ENCODE peak calls at places on chromosomes 16 and 17, in seven cellular contexts. One of them, this sample, is unnamed.
A peak's percentile ranks its signal among the peaks of the same experiment; 100 is the strongest.

GRCh38 chr16:11914210-11914758 is 1.5 kb downstream of the GSPT1 start:
- DNase-seq in lung: no peak
- DNase-seq in H1: no peak
- DNase-seq in heart left ventricle: no peak
- DNase-seq in adrenal gland: no peak
- DNase-seq in OCI-LY7: peak; percentile 37
- DNase-seq in suprapubic skin: no peak
- DNase-seq in this sample: no peak

GRCh38 chr17:77802811-77803220 is 155.7 kb upstream of the TNRC6C start:
- DNase-seq in suprapubic skin: no peak
- DNase-seq in OCI-LY7: no peak
- DNase-seq in heart left ventricle: peak; percentile 42
- DNase-seq in adrenal gland: no peak
- DNase-seq in H1: no peak
- DNase-seq in lung: no peak
- DNase-seq in this sample: no peak

GRCh38 chr17:9322298-9322697 is 253.3 kb downstream of the STX8 start:
- DNase-seq in adrenal gland: no peak
- DNase-seq in suprapubic skin: no peak
- DNase-seq in lung: no peak
- DNase-seq in H1: no peak
- DNase-seq in OCI-LY7: no peak
- DNase-seq in heart left ventricle: no peak
- DNase-seq in this sample: no peak

GRCh38 chr16:66273644-66274334 is 92.7 kb upstream of the CDH5 start:
- DNase-seq in suprapubic skin: no peak
- DNase-seq in adrenal gland: no peak
- DNase-seq in heart left ventricle: no peak
- DNase-seq in lung: no peak
- DNase-seq in OCI-LY7: no peak
- DNase-seq in H1: no peak
- DNase-seq in this sample: no peak

GRCh38 chr17:42743595-42744282 is 1.1 kb downstream of the EZH1 start:
- DNase-seq in lung: no peak
- DNase-seq in adrenal gland: no peak
- DNase-seq in OCI-LY7: no peak
- DNase-seq in suprapubic skin: no peak
- DNase-seq in heart left ventricle: no peak
- DNase-seq in H1: no peak
- DNase-seq in this sample: no peak

GRCh38 chr16:50842589-50842988 is 100.7 kb downstream of the CYLD start:
- DNase-seq in heart left ventricle: no peak
- DNase-seq in lung: no peak
- DNase-seq in suprapubic skin: no peak
- DNase-seq in H1: no peak
- DNase-seq in OCI-LY7: no peak
- DNase-seq in adrenal gland: no peak
- DNase-seq in this sample: no peak

GRCh38 chr17:41516147-41516827 is 2.4 kb downstream of the KRT15 start:
- DNase-seq in suprapubic skin: no peak
- DNase-seq in adrenal gland: no peak
- DNase-seq in lung: no peak
- DNase-seq in heart left ventricle: no peak
- DNase-seq in OCI-LY7: no peak
- DNase-seq in H1: no peak
- DNase-seq in this sample: no peak

GRCh38 chr16:10678655-10679054 is 16.1 kb downstream of the TEKT5 start:
- DNase-seq in OCI-LY7: no peak
- DNase-seq in suprapubic skin: no peak
- DNase-seq in heart left ventricle: no peak
- DNase-seq in lung: no peak
- DNase-seq in adrenal gland: no peak
- DNase-seq in H1: no peak
- DNase-seq in this sample: no peak

GRCh38 chr17:7021993-7022778 is 664 bp upstream of the BCL6B start:
- DNase-seq in adrenal gland: peak; percentile 81
- DNase-seq in suprapubic skin: peak; percentile 91
- DNase-seq in H1: no peak
- DNase-seq in lung: peak; percentile 77
- DNase-seq in OCI-LY7: peak; percentile 77
- DNase-seq in heart left ventricle: peak; percentile 85
- DNase-seq in this sample: no peak

GRCh38 chr16:14562691-14563491 is 67.2 kb downstream of the PARN start:
- DNase-seq in lung: no peak
- DNase-seq in adrenal gland: peak; percentile 89
- DNase-seq in heart left ventricle: peak; percentile 43
- DNase-seq in suprapubic skin: no peak
- DNase-seq in OCI-LY7: no peak
- DNase-seq in H1: no peak
- DNase-seq in this sample: no peak

GRCh38 chr17:47830991-47831933 is at the start of the genes LRRC46 and MRPL10:
- DNase-seq in suprapubic skin: peak; percentile 94
- DNase-seq in lung: peak; percentile 92
- DNase-seq in H1: peak; percentile 78
- DNase-seq in heart left ventricle: peak; percentile 95
- DNase-seq in OCI-LY7: peak; percentile 93
- DNase-seq in adrenal gland: peak; percentile 93
- DNase-seq in this sample: peak; percentile 58

GRCh38 chr17:1312261-1312870 is 32.9 kb downstream of the TRARG1 start:
- DNase-seq in suprapubic skin: no peak
- DNase-seq in lung: no peak
- DNase-seq in H1: no peak
- DNase-seq in adrenal gland: no peak
- DNase-seq in heart left ventricle: no peak
- DNase-seq in OCI-LY7: no peak
- DNase-seq in this sample: no peak

GRCh38 chr16:14307059-14307531 is 236.0 kb downstream of the MRTFB start:
- DNase-seq in OCI-LY7: peak; percentile 68
- DNase-seq in adrenal gland: no peak
- DNase-seq in suprapubic skin: no peak
- DNase-seq in H1: no peak
- DNase-seq in lung: no peak
- DNase-seq in heart left ventricle: no peak
- DNase-seq in this sample: no peak

GRCh38 chr17:40621558-40621957 is 26.1 kb downstream of the SMARCE1 start:
- DNase-seq in H1: no peak
- DNase-seq in OCI-LY7: no peak
- DNase-seq in adrenal gland: no peak
- DNase-seq in suprapubic skin: no peak
- DNase-seq in heart left ventricle: no peak
- DNase-seq in lung: no peak
- DNase-seq in this sample: no peak

GRCh38 chr17:3667366-3668278 is 756 bp downstream of the TAX1BP3 start:
- DNase-seq in adrenal gland: peak; percentile 92
- DNase-seq in H1: no peak
- DNase-seq in suprapubic skin: peak; percentile 95
- DNase-seq in lung: peak; percentile 89
- DNase-seq in OCI-LY7: no peak
- DNase-seq in heart left ventricle: peak; percentile 95
- DNase-seq in this sample: peak; percentile 48

GRCh38 chr16:72189865-72190371 is 18.0 kb upstream of the PMFBP1 start:
- DNase-seq in heart left ventricle: no peak
- DNase-seq in suprapubic skin: no peak
- DNase-seq in adrenal gland: peak; percentile 62
- DNase-seq in H1: no peak
- DNase-seq in OCI-LY7: no peak
- DNase-seq in lung: no peak
- DNase-seq in this sample: no peak

GRCh38 chr16:88911148-88911945 is 44.9 kb upstream of the PABPN1L start:
- DNase-seq in H1: no peak
- DNase-seq in suprapubic skin: no peak
- DNase-seq in OCI-LY7: peak; percentile 51
- DNase-seq in adrenal gland: peak; percentile 38
- DNase-seq in heart left ventricle: no peak
- DNase-seq in lung: no peak
- DNase-seq in this sample: no peak

DNA sequence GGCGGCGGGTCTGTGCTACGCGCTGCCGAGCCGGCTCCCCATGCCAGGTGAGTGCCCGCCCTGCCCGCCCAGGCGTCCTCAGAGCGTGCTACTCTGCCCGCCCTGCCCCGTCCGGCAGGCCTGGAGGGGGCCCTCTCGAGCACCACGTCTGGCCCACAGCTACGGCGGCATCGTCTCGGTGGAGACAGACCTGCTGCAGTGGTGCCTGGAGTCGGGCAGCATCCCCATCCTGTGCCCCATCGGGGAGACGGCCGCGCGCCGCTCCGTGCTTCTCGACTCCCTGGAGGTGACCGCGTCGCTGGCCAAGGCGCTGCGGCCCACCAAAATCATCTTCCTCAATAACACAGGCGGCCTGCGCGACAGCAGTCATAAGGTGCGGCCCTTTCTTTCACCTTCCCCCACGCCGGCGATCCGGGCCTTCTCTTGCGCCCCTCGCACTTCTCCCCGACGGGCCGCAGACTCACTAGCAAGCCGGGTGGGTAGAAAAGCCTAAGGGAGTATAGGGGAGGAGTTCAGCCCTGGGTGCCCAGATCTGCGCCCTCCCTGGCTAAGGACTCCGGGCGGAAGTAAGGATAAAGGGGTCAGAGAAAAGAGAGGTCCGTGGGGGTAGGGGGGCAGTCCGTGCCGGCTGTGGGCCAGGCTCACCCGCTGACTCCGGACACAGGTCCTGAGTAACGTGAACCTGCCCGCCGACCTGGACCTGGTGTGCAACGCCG is 1.6 kb downstream of the NAGS start:
- DNase-seq in OCI-LY7: peak; percentile 33
- DNase-seq in H1: no peak
- DNase-seq in adrenal gland: no peak
- DNase-seq in heart left ventricle: no peak
- DNase-seq in suprapubic skin: no peak
- DNase-seq in lung: no peak
- DNase-seq in this sample: no peak
- TF ChIP-seq CTCF in OCI-LY7: peak; percentile 15
- TF ChIP-seq CTCF in H1: peak; percentile 48
- TF ChIP-seq CTCF in adrenal gland: no peak
- TF ChIP-seq CTCF in heart left ventricle: no peak
- TF ChIP-seq CTCF in suprapubic skin: no peak
- TF ChIP-seq CTCF in lung: no peak
- TF ChIP-seq CTCF in this sample: no peak

DNA sequence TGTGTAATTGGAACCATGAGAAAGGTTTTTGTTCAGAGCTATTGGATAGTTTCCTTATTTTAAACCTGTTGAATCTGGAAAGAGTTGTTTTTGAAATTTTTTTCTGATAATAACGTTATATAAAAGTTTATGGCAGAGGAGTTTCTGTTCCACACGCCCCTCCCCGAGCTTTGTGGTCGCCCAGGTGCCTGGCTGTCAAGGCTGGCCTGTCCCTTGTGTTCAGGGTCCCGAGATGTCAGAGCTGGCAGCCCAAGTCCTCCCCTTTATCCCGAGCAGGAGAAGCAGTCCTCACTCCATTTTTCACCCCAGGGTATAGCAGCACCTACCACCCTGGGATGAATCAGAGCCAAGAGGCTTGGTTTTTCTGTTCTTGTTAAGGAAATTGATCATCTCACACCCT is 26.2 kb upstream of the ZNF750 start:
- DNase-seq in H1: no peak
- DNase-seq in suprapubic skin: no peak
- DNase-seq in lung: no peak
- DNase-seq in adrenal gland: no peak
- DNase-seq in OCI-LY7: no peak
- DNase-seq in heart left ventricle: no peak
- DNase-seq in this sample: no peak
- H3K27ac ChIP-seq in H1: no peak overlapping the region
- H3K27ac ChIP-seq in suprapubic skin: peak overlapping the region; percentile 61
- H3K27ac ChIP-seq in lung: no peak overlapping the region
- H3K27ac ChIP-seq in adrenal gland: peak overlapping the region; percentile 74
- H3K27ac ChIP-seq in OCI-LY7: peak overlapping the region; percentile 15
- H3K27ac ChIP-seq in heart left ventricle: peak overlapping the region; percentile 78
- H3K27ac ChIP-seq in this sample: no peak overlapping the region

DNA sequence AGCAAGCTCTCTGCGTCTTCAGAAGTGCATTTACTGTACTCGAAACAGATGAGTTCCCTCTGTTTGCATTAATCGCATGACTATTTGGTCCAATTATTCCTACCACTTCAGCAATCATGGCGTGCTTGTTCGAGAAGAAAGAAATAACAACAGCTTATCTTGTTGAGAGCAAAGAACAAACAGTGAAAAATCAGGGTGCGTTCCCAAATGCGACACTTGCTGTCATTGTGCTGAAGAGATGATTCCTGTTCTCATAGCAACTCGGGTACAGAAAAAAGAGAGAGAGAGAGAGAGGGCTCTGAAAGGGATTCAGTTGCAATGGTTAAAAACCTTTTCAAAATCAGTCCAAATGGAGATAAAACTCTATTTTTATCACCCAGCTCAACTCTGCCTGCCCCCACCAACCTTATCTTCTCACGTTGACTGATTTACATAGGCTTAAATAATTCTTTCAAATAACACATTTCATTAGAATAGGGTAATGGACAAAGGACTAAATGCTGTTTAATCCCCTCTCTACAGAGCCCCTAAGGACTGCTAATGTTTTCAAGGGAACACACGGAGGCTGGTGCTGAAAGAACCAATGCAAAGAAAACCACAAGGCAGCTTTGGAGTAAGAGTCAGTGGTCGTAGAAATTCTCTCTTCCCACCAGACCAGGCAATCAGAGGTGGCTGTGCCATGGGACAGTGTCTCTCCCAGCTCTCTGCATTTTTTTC is 445.6 kb upstream of the MAF start:
- DNase-seq in lung: no peak
- DNase-seq in H1: no peak
- DNase-seq in adrenal gland: no peak
- DNase-seq in suprapubic skin: no peak
- DNase-seq in OCI-LY7: no peak
- DNase-seq in heart left ventricle: no peak
- DNase-seq in this sample: no peak
- H3K9me3 ChIP-seq in lung: peaks cover 3% of the 10 kb centered on the region
- H3K9me3 ChIP-seq in H1: no peaks in the 10 kb centered on the region
- H3K9me3 ChIP-seq in adrenal gland: no peaks in the 10 kb centered on the region
- H3K9me3 ChIP-seq in suprapubic skin: no peaks in the 10 kb centered on the region
- H3K9me3 ChIP-seq in OCI-LY7: no peaks in the 10 kb centered on the region
- H3K9me3 ChIP-seq in heart left ventricle: no peaks in the 10 kb centered on the region
- H3K9me3 ChIP-seq in this sample: no peaks in the 10 kb centered on the region

GRCh38 chr17:81228834-81229665 is 6.3 kb upstream of the CEP131 start:
- DNase-seq in lung: no peak
- DNase-seq in suprapubic skin: no peak
- DNase-seq in adrenal gland: no peak
- DNase-seq in OCI-LY7: no peak
- DNase-seq in H1: no peak
- DNase-seq in heart left ventricle: peak; percentile 23
- DNase-seq in this sample: no peak

GRCh38 chr17:81231121-81231645 is 7.7 kb downstream of the TEPSIN start:
- DNase-seq in OCI-LY7: no peak
- DNase-seq in adrenal gland: no peak
- DNase-seq in lung: no peak
- DNase-seq in heart left ventricle: no peak
- DNase-seq in H1: no peak
- DNase-seq in suprapubic skin: no peak
- DNase-seq in this sample: no peak

GRCh38 chr17:81231766-81232581 is 6.9 kb downstream of the TEPSIN start:
- DNase-seq in suprapubic skin: no peak
- DNase-seq in adrenal gland: no peak
- DNase-seq in lung: no peak
- DNase-seq in OCI-LY7: no peak
- DNase-seq in heart left ventricle: no peak
- DNase-seq in H1: no peak
- DNase-seq in this sample: no peak

GRCh38 chr17:81229666-81229920 is 6.8 kb upstream of the CEP131 start:
- DNase-seq in adrenal gland: no peak
- DNase-seq in H1: no peak
- DNase-seq in OCI-LY7: no peak
- DNase-seq in suprapubic skin: no peak
- DNase-seq in heart left ventricle: no peak
- DNase-seq in lung: no peak
- DNase-seq in this sample: no peak

GRCh38 chr17:81230043-81230820 is 7.5 kb upstream of the CEP131 start:
- DNase-seq in OCI-LY7: peak; percentile 52
- DNase-seq in H1: no peak
- DNase-seq in adrenal gland: peak; percentile 15
- DNase-seq in lung: no peak
- DNase-seq in suprapubic skin: no peak
- DNase-seq in heart left ventricle: peak; percentile 25
- DNase-seq in this sample: no peak
- TF ChIP-seq CTCF in OCI-LY7: peak; percentile 79
- TF ChIP-seq CTCF in H1: peak; percentile 53
- TF ChIP-seq CTCF in adrenal gland: peak; percentile 28
- TF ChIP-seq CTCF in lung: no peak
- TF ChIP-seq CTCF in suprapubic skin: peak; percentile 13
- TF ChIP-seq CTCF in heart left ventricle: peak; percentile 9
- TF ChIP-seq CTCF in this sample: no peak

This sample was measured in thoracic aorta.